ENCODE peak calls at places on chromosomes 12 and 14, in five cellular contexts. K, B, Q, I and S are unnamed samples.

GRCh38 chr12:55706840-55707671 is 648 bp downstream of the ITGA7 start:
- DNase-seq in B (no peak), Q (peak; percentile 43), K (peak; percentile 47), I (no peak), S (peak; percentile 45)

GRCh38 chr14:74531467-74531866 is 37.9 kb downstream of the ISCA2 start:
- DNase-seq in I (peak; percentile 45), Q (peak; percentile 50), K (peak; percentile 59), B (peak; percentile 33), S (peak; percentile 84)

GRCh38 chr14:34930591-34931069 is 52.2 kb upstream of the SRP54 start:
- DNase-seq in Q (no peak), B (no peak), I (no peak), K (no peak), S (no peak)

GRCh38 chr12:88897723-88898122 is 317.5 kb upstream of the KITLG start:
- DNase-seq in I (peak; percentile 39), B (no peak), Q (peak; percentile 30), K (no peak), S (no peak)

GRCh38 chr14:73237219-73237785 is at the start of gene PAPLN:
- DNase-seq in K (peak; percentile 84), B (no peak), I (peak; percentile 31), Q (peak; percentile 46), S (peak; percentile 36)

GRCh38 chr14:45947785-45948184 is 694.8 kb upstream of the MIS18BP1 start:
- DNase-seq in K (no peak), Q (no peak), B (no peak), I (no peak), S (no peak)

GRCh38 chr12:97748298-97748697 is 285.7 kb downstream of the RMST start:
- DNase-seq in Q (no peak), K (no peak), I (no peak), B (no peak), S (no peak)

GRCh38 chr14:30295980-30296379 is 263.0 kb upstream of the G2E3 start:
- DNase-seq in Q (no peak), K (no peak), I (no peak), B (no peak), S (no peak)

GRCh38 chr12:11820476-11820875 is 171.0 kb downstream of the ETV6 start:
- DNase-seq in B (no peak), K (no peak), Q (no peak), I (no peak), S (no peak)

GRCh38 chr14:98907981-98908544 is 363.9 kb downstream of the BCL11B start:
- DNase-seq in B (no peak), K (no peak), Q (no peak), I (no peak), S (peak; percentile 84)

GRCh38 chr12:124921200-124922008 is 7.0 kb upstream of the UBC start:
- DNase-seq in B (peak; percentile 45), I (peak; percentile 51), Q (peak; percentile 74), K (no peak), S (peak; percentile 79)

GRCh38 chr14:59330455-59330854 is 134.7 kb downstream of the GPR135 start:
- DNase-seq in B (no peak), I (no peak), K (no peak), Q (no peak), S (peak; percentile 19)

GRCh38 chr12:43912851-43913250 is 77.0 kb downstream of the TMEM117 start:
- DNase-seq in B (no peak), Q (no peak), K (no peak), I (no peak), S (no peak)

GRCh38 chr12:69553626-69554248 is 31.5 kb upstream of the CCT2 start:
- DNase-seq in B (no peak), I (peak; percentile 77), K (peak; percentile 15), Q (peak; percentile 72), S (no peak)

GRCh38 chr12:18782827-18783226 is 44.9 kb downstream of the CAPZA3 start:
- DNase-seq in B (no peak), K (no peak), Q (no peak), I (peak; percentile 6), S (no peak)

GRCh38 chr12:96140110-96140509 is 54.1 kb upstream of the ELK3 start:
- DNase-seq in B (no peak), I (peak; percentile 91), Q (peak; percentile 83), K (no peak), S (no peak)